ENCODE peak calls at places on chromosomes 13 and 19, in four cellular contexts. L is uterus, A is ovary, J is epithelial cell of esophagus. P is an unnamed sample.

GRCh38 chr13:110250258-110250891 is 56.6 kb downstream of the COL4A1 start:
- DNase-seq in L (peak), A (no peak), J (peak), P (no peak)

GRCh38 chr13:72737033-72737432 is 9.3 kb downstream of the BORA start:
- DNase-seq in A (no peak), J (no peak), L (no peak), P (no peak)

GRCh38 chr13:40986328-40986856 is 32.7 kb downstream of the ELF1 start:
- DNase-seq in L (no peak), J (peak), A (no peak), P (no peak)

GRCh38 chr13:28854657-28855056 is 34.5 kb downstream of the MTUS2 start:
- DNase-seq in J (no peak), A (no peak), L (no peak), P (no peak)

GRCh38 chr19:54206831-54207177 is 6.1 kb downstream of the RPS9 start:
- DNase-seq in J (no peak), A (no peak), L (no peak), P (no peak)

GRCh38 chr13:76872686-76873085 is 13.5 kb downstream of the KCTD12 start:
- DNase-seq in A (no peak), J (no peak), L (no peak), P (no peak)

GRCh38 chr13:102440259-102440936 is 38.5 kb upstream of the FGF14 start:
- DNase-seq in A (no peak), L (no peak), J (peak), P (no peak)

GRCh38 chr19:47674548-47674947 is 38.7 kb upstream of the EHD2 start:
- DNase-seq in A (no peak), J (no peak), L (no peak), P (no peak)

GRCh38 chr13:92963029-92963428 is 263.6 kb upstream of the GPC6 start:
- DNase-seq in L (no peak), A (no peak), J (peak), P (no peak)

GRCh38 chr13:112229992-112230872 is 145.9 kb upstream of the SPACA7 start:
- DNase-seq in L (no peak), J (no peak), A (no peak), P (no peak)

GRCh38 chr19:54606230-54606629 is 12.8 kb downstream of the LILRA1 start:
- DNase-seq in A (no peak), J (no peak), L (no peak), P (no peak)

GRCh38 chr13:41622545-41623429 is 165.4 kb downstream of the RGCC start:
- DNase-seq in L (no peak), A (no peak), J (no peak), P (no peak)

GRCh38 chr19:12782424-12783225 is 7.3 kb upstream of the HOOK2 start:
- DNase-seq in A (peak), J (peak), L (peak), P (peak)

GRCh38 chr13:29279859-29280258 is 315.6 kb downstream of the SLC7A1 start:
- DNase-seq in L (no peak), A (no peak), J (no peak), P (no peak)

GRCh38 chr13:30346159-30346788 is 38.9 kb upstream of the KATNAL1 start:
- DNase-seq in A (no peak), J (no peak), L (no peak), P (no peak)

GRCh38 chr13:29758591-29759114 is 91.8 kb downstream of the UBL3 start:
- DNase-seq in A (no peak), L (no peak), J (peak), P (peak)

GRCh38 chr19:37725181-37725580 is 5.6 kb upstream of the ZNF607 start:
- DNase-seq in J (no peak), L (no peak), A (no peak), P (no peak)

GRCh38 chr19:15251749-15252397 is 19.6 kb upstream of the EPHX3 start:
- DNase-seq in A (peak), J (peak), L (peak), P (peak)

GRCh38 chr13:106098778-106099177 is 436.7 kb downstream of the EFNB2 start:
- DNase-seq in L (no peak), A (no peak), J (no peak), P (no peak)

GRCh38 chr19:39009001-39009400 is 23.3 kb downstream of the FBXO27 start:
- DNase-seq in L (no peak), A (no peak), J (no peak), P (no peak)

GRCh38 chr19:19170053-19170945 is at the start of gene MEF2B:
- DNase-seq in J (peak), A (peak), L (peak), P (peak)

GRCh38 chr19:42052241-42052863 is 17.7 kb downstream of the GRIK5 start:
- DNase-seq in A (no peak), L (no peak), J (peak), P (no peak)

GRCh38 chr19:51811344-51811743 is 16.4 kb downstream of the FPR3 start:
- DNase-seq in J (no peak), A (no peak), L (no peak), P (no peak)

GRCh38 chr13:99797716-99798115 is 173.9 kb downstream of the ZIC5 start:
- DNase-seq in A (no peak), L (no peak), J (no peak), P (no peak)

GRCh38 chr19:47226426-47227346 is 4.3 kb downstream of the BBC3 start:
- DNase-seq in L (peak), A (peak), J (peak), P (peak)

GRCh38 chr13:43787998-43788397 is 1.2 kb upstream of the ENOX1 start:
- DNase-seq in A (no peak), J (peak), L (no peak), P (no peak)

GRCh38 chr13:107886118-107886517 is 329.2 kb downstream of the LIG4 start:
- DNase-seq in L (no peak), J (no peak), A (no peak), P (no peak)

GRCh38 chr13:111860161-111860560 is 206.8 kb upstream of the SOX1 start:
- DNase-seq in L (no peak), A (no peak), J (no peak), P (no peak)

GRCh38 chr13:53694814-53695533 is 666.4 kb downstream of the OLFM4 start:
- DNase-seq in J (no peak), A (no peak), L (no peak), P (no peak)

GRCh38 chr13:26011996-26012688 is 39.7 kb downstream of the SHISA2 start:
- DNase-seq in L (no peak), A (no peak), J (no peak), P (peak)

GRCh38 chr19:1171755-1172352 is 2.2 kb downstream of the SBNO2 start:
- DNase-seq in A (no peak), J (peak), L (no peak), P (peak)

GRCh38 chr13:39811051-39811450 is 155.6 kb downstream of the COG6 start:
- DNase-seq in A (no peak), L (no peak), J (no peak), P (no peak)

GRCh38 chr13:36475468-36475867 is 43.2 kb downstream of the CCNA1 start:
- DNase-seq in A (no peak), J (peak), L (no peak), P (no peak)

GRCh38 chr13:47675871-47676270 is 325.2 kb downstream of the SUCLA2 start:
- DNase-seq in L (no peak), J (no peak), A (no peak), P (no peak)

GRCh38 chr19:3944018-3944721 is 11.3 kb downstream of the NMRK2 start:
- DNase-seq in J (no peak), A (no peak), L (no peak), P (no peak)

GRCh38 chr13:77267362-77267761 is 59.5 kb downstream of the MYCBP2 start:
- DNase-seq in J (no peak), A (no peak), L (no peak), P (no peak)

GRCh38 chr19:28737021-28737525 is 475.9 kb downstream of the UQCRFS1 start:
- DNase-seq in J (peak), L (no peak), A (no peak), P (no peak)

GRCh38 chr19:48196933-48197665 is 26.6 kb downstream of the ZSWIM9 start:
- DNase-seq in J (no peak), A (no peak), L (no peak), P (no peak)

GRCh38 chr13:40331802-40332201 is 334.6 kb downstream of the FOXO1 start:
- DNase-seq in A (no peak), J (no peak), L (no peak), P (no peak)

DNA sequence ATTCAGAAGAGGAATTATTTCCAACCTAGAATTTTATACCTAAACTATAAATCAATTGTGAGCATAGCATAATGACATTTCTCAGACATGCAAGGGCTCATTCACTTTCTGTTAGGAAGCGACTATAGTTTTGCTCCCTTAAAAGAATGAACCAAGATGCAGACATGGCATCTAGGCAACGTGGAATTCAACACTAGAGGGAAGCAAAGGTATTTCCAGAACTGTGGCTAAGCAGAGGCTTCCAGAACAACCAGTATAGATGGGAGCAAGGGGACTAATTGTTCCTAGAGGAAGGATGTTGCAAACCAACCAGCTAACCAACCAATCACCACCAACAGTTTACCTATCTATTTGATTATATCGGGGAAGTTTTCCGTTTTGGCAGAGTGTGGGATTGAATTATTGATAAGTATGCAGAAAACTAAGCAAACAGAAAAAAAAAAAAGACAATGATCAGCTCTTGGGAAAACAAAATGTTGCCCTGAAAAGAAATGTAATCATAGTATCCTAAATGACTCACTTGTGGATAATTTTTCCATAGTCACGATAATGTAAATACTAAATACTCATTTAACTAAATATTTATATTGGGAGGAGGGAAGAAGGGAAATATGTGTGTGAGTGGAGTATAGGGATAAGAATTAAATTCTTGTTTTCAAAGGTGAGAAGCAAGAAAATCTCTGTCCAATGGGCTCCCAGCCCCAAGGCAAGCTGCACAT is 21.1 kb downstream of the ARL11 start:
- DNase-seq in J (peak), A (no peak), L (no peak), P (no peak)
- TF ChIP-seq CTCF in J (peak), A (no peak), L (peak), P (no peak)

GRCh38 chr19:30228726-30229523 is 143.3 kb upstream of the ZNF536 start:
- DNase-seq in L (no peak), A (no peak), J (no peak), P (no peak)
- TF ChIP-seq CTCF in L (no peak), A (no peak), J (no peak), P (no peak)

GRCh38 chr13:98224557-98224956 is 47.5 kb upstream of the RNF113B start:
- DNase-seq in J (no peak), A (no peak), L (no peak), P (no peak)
- TF ChIP-seq CTCF in J (no peak), A (no peak), L (no peak), P (no peak)

GRCh38 chr19:18065173-18065495 is 21.6 kb downstream of the IL12RB1 start:
- DNase-seq in J (no peak), A (no peak), L (no peak), P (no peak)

GRCh38 chr19:18060472-18060871 is 26.3 kb downstream of the IL12RB1 start:
- DNase-seq in J (no peak), A (no peak), L (no peak), P (no peak)

GRCh38 chr19:18059902-18060301 is 26.8 kb downstream of the IL12RB1 start:
- DNase-seq in J (no peak), L (no peak), A (no peak), P (no peak)

GRCh38 chr19:18062043-18062442 is 24.7 kb downstream of the IL12RB1 start:
- DNase-seq in L (no peak), A (no peak), J (no peak), P (no peak)

GRCh38 chr19:18063463-18063862 is 23.3 kb downstream of the IL12RB1 start:
- DNase-seq in A (no peak), J (peak), L (no peak), P (no peak)
- TF ChIP-seq CTCF in A (no peak), J (no peak), L (no peak), P (peak)

DNA sequence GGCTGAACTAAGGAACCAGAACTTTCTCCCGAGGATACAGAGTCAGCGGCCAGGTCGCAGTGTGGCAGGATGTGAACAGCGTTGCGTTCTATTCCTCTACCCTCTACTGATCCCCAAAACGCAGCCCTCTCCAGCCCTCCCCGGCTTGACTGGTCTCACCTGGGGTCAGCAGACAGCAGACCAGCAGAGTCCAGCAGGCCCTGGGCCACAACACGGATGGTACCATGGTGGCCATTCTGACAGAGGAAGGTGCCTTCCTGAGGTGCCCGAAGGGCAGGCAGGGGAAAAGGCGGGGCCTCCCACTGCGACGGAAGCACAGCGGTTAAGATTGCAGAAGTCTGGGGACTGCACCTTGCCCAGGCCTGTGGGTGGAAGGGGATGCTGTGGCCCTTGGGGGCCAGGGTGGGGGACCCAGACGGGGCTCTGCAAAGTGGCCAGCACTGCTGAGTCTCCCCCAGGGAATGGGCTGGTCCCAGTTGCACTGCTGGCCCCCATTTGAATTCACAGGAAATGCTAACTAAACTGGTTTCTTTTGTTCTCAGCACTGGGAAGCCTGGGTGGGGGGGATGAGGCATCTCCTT is at the start of gene ICAM3:
- DNase-seq in A (no peak), L (no peak), J (no peak), P (peak)
- TF ChIP-seq CTCF in A (no peak), L (no peak), J (no peak), P (no peak)

GRCh38 chr13:97432232-97432916 is 1.6 kb upstream of the RAP2A start:
- DNase-seq in A (no peak), J (no peak), L (no peak), P (no peak)

GRCh38 chr13:97435297-97435682 is 1.3 kb downstream of the RAP2A start:
- DNase-seq in A (no peak), L (no peak), J (no peak), P (no peak)

GRCh38 chr13:97434417-97435296 is 688 bp downstream of the RAP2A start:
- DNase-seq in L (peak), J (peak), A (peak), P (no peak)

GRCh38 chr13:97432917-97433726 is 847 bp upstream of the RAP2A start:
- DNase-seq in J (peak), L (peak), A (peak), P (peak)

DNA sequence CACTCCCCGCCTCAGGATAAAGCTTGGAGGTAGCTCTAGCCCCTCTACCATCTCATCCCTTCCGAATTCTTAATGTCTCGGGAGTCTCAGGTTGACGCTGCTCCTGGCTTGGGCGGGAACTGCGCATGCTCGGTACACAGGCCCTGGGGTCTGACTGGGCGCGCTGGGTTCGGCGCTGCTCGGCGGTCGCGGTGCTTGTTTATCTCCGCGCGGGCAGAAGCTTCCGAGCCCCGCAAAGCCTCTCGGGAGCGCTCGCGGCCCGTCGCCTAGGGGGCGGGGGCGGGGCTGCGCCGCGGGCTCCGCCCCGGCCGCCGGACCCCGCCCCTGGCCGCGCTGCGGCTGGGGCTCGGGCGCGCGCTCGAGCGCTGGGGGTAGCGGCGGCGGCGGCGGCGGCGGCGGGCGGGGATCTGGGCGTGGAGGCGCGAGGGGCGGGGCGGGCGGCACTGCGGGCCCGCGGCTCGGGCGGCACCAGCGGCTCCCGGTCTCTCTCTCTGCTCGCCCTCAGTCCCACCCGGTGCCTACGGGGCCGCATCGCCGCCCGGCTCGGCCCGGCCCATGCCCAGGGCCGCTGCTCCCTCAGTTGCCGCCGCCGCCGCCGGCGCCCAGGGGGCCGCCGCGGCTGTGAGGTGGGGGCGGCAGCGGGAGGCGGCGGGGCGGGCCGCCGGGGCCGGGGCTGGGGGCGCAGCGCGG is at the start of gene RAP2A:
- DNase-seq in J (peak), A (peak), L (peak), P (peak)
- TF ChIP-seq CTCF in J (no peak), A (no peak), L (no peak), P (no peak)

DNA sequence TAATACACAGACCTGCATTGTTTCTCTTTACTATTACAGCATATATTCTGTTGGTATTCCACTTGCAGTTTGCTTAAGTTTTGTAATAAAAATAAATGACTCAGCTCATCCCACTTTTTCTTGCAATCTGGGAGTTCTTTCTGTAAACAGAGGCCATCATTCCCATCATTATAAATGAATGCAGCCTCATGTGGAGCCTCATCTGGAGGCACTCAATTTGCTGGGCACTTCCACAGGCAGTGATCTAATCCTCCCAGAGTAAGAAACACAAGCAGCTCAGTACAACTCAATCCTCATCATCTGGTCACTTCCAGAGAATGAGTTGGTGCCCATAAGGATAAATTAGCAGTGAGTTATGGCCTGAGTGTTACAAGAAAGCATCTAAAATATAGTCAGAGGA is 2801.9 kb downstream of the PCDH9 start:
- DNase-seq in L (no peak), A (no peak), J (peak), P (no peak)
- TF ChIP-seq CTCF in L (no peak), A (no peak), J (no peak), P (no peak)

GRCh38 chr13:109155301-109155761 is 525.9 kb downstream of the MYO16 start:
- DNase-seq in J (peak), L (no peak), A (no peak), P (no peak)
- TF ChIP-seq CTCF in J (no peak), L (no peak), A (no peak), P (no peak)

GRCh38 chr13:68923995-68924394 is 1183.6 kb upstream of the ATXN8OS start:
- DNase-seq in L (no peak), A (no peak), J (no peak), P (no peak)

GRCh38 chr13:68929055-68929454 is 1178.6 kb upstream of the ATXN8OS start:
- DNase-seq in L (no peak), J (no peak), A (no peak), P (no peak)

DNA sequence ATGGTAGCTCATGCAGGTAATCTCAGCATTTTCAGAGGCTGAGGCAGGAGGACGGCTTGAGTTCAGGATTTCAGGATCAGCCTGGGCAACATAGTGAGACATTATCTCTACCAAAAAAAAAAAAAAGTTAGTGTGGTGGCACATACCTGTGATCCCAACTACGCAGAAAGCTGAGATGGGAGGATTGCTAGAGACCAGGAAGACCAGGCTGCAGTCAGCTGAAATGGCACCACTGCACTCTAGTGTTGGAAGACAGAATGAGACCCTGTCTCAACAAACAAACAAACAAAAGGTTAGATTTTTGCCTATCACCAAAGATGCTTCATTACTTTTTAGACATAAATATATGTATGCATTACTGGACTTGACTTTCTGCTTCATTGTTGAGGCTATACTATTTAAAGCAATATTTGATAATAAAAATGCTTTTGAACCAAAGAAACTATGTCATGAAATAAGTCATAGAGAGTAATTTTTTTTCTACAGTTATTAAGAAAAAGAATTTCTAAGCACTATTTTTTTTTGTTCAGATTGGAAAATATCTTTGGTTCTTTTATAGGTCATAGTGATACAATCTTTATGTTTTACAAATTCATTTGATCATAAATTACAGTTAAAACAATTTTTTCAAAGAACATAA is 1180.1 kb upstream of the ATXN8OS start:
- DNase-seq in A (no peak), J (peak), L (no peak), P (no peak)
- TF ChIP-seq CTCF in A (no peak), J (peak), L (no peak), P (no peak)

GRCh38 chr19:7856679-7857663 is 17.2 kb downstream of the PRR36 start:
- DNase-seq in A (no peak), J (no peak), L (no peak), P (peak)
- TF ChIP-seq CTCF in A (no peak), J (no peak), L (no peak), P (no peak)

P was measured in left lung.